ENCODE peak calls at places on chromosomes 1 and 21, in six cellular contexts. I is left lung, F is heart left ventricle, B is GM20000, U is neural crest cell, Y is choroid plexus epithelial cell. C is an unnamed sample.

GRCh38 chr1:66244429-66244828 is 289.5 kb upstream of the SGIP1 start:
- DNase-seq in I (no peak), F (no peak), B (no peak), U (peak), Y (no peak), C (no peak)

GRCh38 chr21:29405503-29406122 is 106.9 kb downstream of the BACH1 start:
- DNase-seq in I (no peak), F (no peak), B (no peak), U (no peak), Y (no peak), C (no peak)

GRCh38 chr1:200029624-200030074 is 2.1 kb downstream of the NR5A2 start:
- DNase-seq in I (no peak), F (no peak), B (no peak), U (no peak), Y (no peak), C (no peak)

GRCh38 chr1:197911857-197912696 is 5.1 kb upstream of the LHX9 start:
- DNase-seq in I (no peak), F (no peak), B (no peak), U (no peak), Y (no peak), C (no peak)

GRCh38 chr21:43764576-43765495 is 11.3 kb downstream of the CSTB start:
- DNase-seq in I (no peak), F (no peak), B (no peak), U (no peak), Y (peak), C (no peak)

GRCh38 chr1:20409017-20409416 is 77.0 kb downstream of the CAMK2N1 start:
- DNase-seq in I (no peak), F (no peak), B (no peak), U (no peak), Y (no peak), C (no peak)

GRCh38 chr1:21936366-21937031 is 611 bp downstream of the HSPG2 start:
- DNase-seq in I (no peak), F (no peak), B (no peak), U (peak), Y (no peak), C (no peak)

GRCh38 chr1:230356869-230357778 is 69.0 kb downstream of the PGBD5 start:
- DNase-seq in I (no peak), F (no peak), B (no peak), U (no peak), Y (peak), C (no peak)

GRCh38 chr21:15208787-15209186 is 144.0 kb upstream of the NRIP1 start:
- DNase-seq in I (no peak), F (no peak), B (no peak), U (no peak), Y (no peak), C (no peak)

GRCh38 chr1:220994671-220995070 is 115.4 kb downstream of the HLX start:
- DNase-seq in I (no peak), F (no peak), B (no peak), U (no peak), Y (no peak), C (no peak)

GRCh38 chr1:33346921-33347649 is 26.2 kb upstream of the A3GALT2 start:
- DNase-seq in I (no peak), F (no peak), B (no peak), U (no peak), Y (peak), C (no peak)

GRCh38 chr1:88111806-88112205 is 572.3 kb upstream of the PKN2 start:
- DNase-seq in I (no peak), F (no peak), B (no peak), U (no peak), Y (no peak), C (no peak)

GRCh38 chr1:233081686-233082085 is 131.3 kb downstream of the NTPCR start:
- DNase-seq in I (no peak), F (no peak), B (no peak), U (peak), Y (peak), C (no peak)

GRCh38 chr1:99558539-99558938 is 87.4 kb upstream of the PALMD start:
- DNase-seq in I (no peak), F (no peak), B (no peak), U (no peak), Y (peak), C (no peak)

GRCh38 chr1:9539829-9540550 is 725 bp downstream of the SLC25A33 start:
- DNase-seq in I (peak), F (peak), B (peak), U (peak), Y (no peak), C (peak)

GRCh38 chr1:28601696-28602095 is 9.6 kb downstream of the RAB42 start:
- DNase-seq in I (no peak), F (no peak), B (no peak), U (no peak), Y (peak), C (no peak)

GRCh38 chr1:19219451-19219850 is 9.4 kb upstream of the UBR4 start:
- DNase-seq in I (no peak), F (no peak), B (no peak), U (no peak), Y (no peak), C (no peak)

GRCh38 chr1:32105338-32105737 is 2.5 kb upstream of the KPNA6 start:
- DNase-seq in I (no peak), F (no peak), B (no peak), U (no peak), Y (no peak), C (no peak)

GRCh38 chr1:152479792-152480595 is 30.6 kb upstream of the LCE5A start:
- DNase-seq in I (no peak), F (no peak), B (peak), U (no peak), Y (peak), C (no peak)

GRCh38 chr1:179103999-179104398 is 22.1 kb downstream of the TOR3A start:
- DNase-seq in I (no peak), F (no peak), B (no peak), U (no peak), Y (no peak), C (no peak)

GRCh38 chr1:156623946-156624813 is 5.0 kb downstream of the HAPLN2 start:
- DNase-seq in I (no peak), F (peak), B (peak), U (peak), Y (peak), C (no peak)

GRCh38 chr1:220884109-220884980 is 5.1 kb downstream of the HLX start:
- DNase-seq in I (no peak), F (no peak), B (no peak), U (peak), Y (peak), C (no peak)

GRCh38 chr1:155981266-155982088 is 3.1 kb upstream of the ARHGEF2 start:
- DNase-seq in I (no peak), F (peak), B (peak), U (no peak), Y (peak), C (no peak)

GRCh38 chr1:167543566-167543965 is 10.0 kb downstream of the CREG1 start:
- DNase-seq in I (no peak), F (no peak), B (no peak), U (no peak), Y (no peak), C (no peak)

GRCh38 chr21:46555678-46556077 is 49.2 kb downstream of the S100B start:
- DNase-seq in I (no peak), F (no peak), B (no peak), U (no peak), Y (no peak), C (no peak)

GRCh38 chr1:25006770-25007169 is 76.7 kb upstream of the RUNX3 start:
- DNase-seq in I (no peak), F (no peak), B (no peak), U (no peak), Y (peak), C (no peak)

GRCh38 chr1:46903481-46903880 is 37.8 kb downstream of the CYP4A11 start:
- DNase-seq in I (no peak), F (no peak), B (no peak), U (no peak), Y (no peak), C (no peak)

GRCh38 chr1:63599799-63600198 is 6.6 kb downstream of the PGM1 start:
- DNase-seq in I (no peak), F (no peak), B (no peak), U (no peak), Y (no peak), C (no peak)

GRCh38 chr1:202807367-202807925 is 775 bp downstream of the KDM5B start:
- DNase-seq in I (peak), F (no peak), B (peak), U (no peak), Y (peak), C (peak)

GRCh38 chr1:160738266-160738665 is 781 bp upstream of the SLAMF7 start:
- DNase-seq in I (no peak), F (no peak), B (no peak), U (no peak), Y (no peak), C (no peak)

GRCh38 chr1:71307451-71307850 is 226.6 kb upstream of the ZRANB2 start:
- DNase-seq in I (no peak), F (no peak), B (no peak), U (no peak), Y (peak), C (no peak)

GRCh38 chr1:215606564-215607168 is 39.6 kb downstream of the KCTD3 start:
- DNase-seq in I (no peak), F (no peak), B (peak), U (no peak), Y (peak), C (no peak)

GRCh38 chr1:16119926-16120325 is 35.9 kb downstream of the EPHA2 start:
- DNase-seq in I (peak), F (peak), B (no peak), U (no peak), Y (no peak), C (no peak)

GRCh38 chr21:26007911-26008579 is 162.5 kb downstream of the APP start:
- DNase-seq in I (no peak), F (no peak), B (no peak), U (no peak), Y (peak), C (no peak)

GRCh38 chr21:29260461-29260860 is 38.3 kb upstream of the BACH1 start:
- DNase-seq in I (no peak), F (no peak), B (no peak), U (no peak), Y (no peak), C (no peak)

GRCh38 chr1:96559707-96560588 is 161.6 kb upstream of the PTBP2 start:
- DNase-seq in I (no peak), F (no peak), B (no peak), U (no peak), Y (peak), C (no peak)

GRCh38 chr21:18522181-18522771 is 118.7 kb upstream of the TMPRSS15 start:
- DNase-seq in I (no peak), F (no peak), B (no peak), U (no peak), Y (peak), C (no peak)
- TF ChIP-seq CTCF in I (no peak), F (peak), B (no peak), U (peak), Y (peak), C (peak)

GRCh38 chr1:114093624-114094302 is 59.9 kb downstream of the SYT6 start:
- DNase-seq in I (no peak), F (no peak), B (no peak), U (no peak), Y (peak), C (no peak)
- TF ChIP-seq CTCF in I (no peak), F (no peak), B (no peak), U (no peak), Y (peak), C (no peak)

DNA sequence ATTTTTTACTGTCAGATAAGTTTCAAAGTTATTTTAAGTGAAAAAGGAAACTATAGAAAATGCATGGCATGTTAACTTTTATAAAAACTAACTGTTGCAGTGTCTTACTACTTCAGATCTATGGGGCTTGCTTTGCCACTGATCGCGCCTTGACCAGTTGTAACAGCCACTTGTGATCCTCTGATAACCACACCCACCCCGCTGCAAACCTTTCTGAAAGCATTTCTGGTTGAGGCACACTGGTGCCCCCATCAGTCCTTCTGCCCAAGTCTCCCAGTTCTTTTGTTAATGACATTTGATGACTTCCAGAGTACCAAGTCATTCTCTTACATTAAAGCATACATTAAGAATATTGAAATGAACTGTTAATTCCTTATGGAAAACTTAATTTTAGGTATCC is 64.9 kb downstream of the PRDM2 start:
- DNase-seq in I (no peak), F (no peak), B (no peak), U (no peak), Y (no peak), C (no peak)
- TF ChIP-seq CTCF in I (no peak), F (no peak), B (no peak), U (peak), Y (peak), C (no peak)

GRCh38 chr1:56780832-56781231 is 38.4 kb downstream of the FYB2 start:
- DNase-seq in I (no peak), F (no peak), B (no peak), U (no peak), Y (no peak), C (no peak)
- TF ChIP-seq CTCF in I (no peak), F (no peak), B (no peak), U (peak), Y (no peak), C (peak)

DNA sequence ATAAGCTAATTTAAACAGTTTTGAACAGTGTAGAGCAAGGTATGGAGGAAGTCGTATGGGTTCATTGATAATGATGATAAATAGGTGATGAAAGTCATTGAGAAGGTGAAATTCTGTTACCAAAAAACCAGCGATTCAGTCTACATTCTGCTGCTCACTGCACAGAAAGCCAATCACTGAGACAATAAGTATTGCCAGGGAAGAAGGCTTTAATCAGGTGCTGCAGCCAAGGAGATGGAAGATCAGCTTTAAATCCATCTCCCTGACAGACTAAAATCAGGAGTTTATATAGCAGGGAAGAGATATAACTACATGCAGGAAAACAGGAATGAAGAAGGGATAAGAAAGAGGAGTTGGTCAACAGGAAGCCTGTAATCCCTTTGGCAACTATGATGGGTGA is 361.3 kb upstream of the C1orf174 start:
- DNase-seq in I (no peak), F (no peak), B (no peak), U (no peak), Y (no peak), C (no peak)
- TF ChIP-seq CTCF in I (no peak), F (no peak), B (no peak), U (no peak), Y (no peak), C (no peak)

DNA sequence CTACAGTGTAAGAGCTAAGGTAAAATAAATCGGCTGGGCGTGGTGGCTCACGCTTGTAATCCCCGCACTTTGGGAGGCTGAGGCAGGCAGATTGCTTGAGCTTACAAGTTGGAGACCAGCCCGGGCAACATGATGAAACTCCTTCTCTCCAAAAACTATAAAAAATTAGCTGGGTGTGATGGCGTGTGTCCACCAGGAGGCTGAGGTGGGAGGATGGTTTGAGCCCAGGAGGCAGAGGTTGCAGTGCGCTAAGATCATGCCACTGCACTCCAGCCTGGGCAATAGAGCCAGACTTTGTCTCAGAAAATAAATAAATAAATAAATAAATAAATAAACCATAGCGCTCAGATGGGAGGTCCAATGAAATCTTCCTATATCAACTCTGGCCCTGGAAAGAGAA is 16.7 kb upstream of the FAM110D start:
- DNase-seq in I (no peak), F (no peak), B (no peak), U (no peak), Y (no peak), C (peak)
- TF ChIP-seq CTCF in I (no peak), F (no peak), B (no peak), U (no peak), Y (no peak), C (peak)

GRCh38 chr1:82065917-82066316 is 265.2 kb downstream of the ADGRL2 start:
- DNase-seq in I (no peak), F (no peak), B (no peak), U (no peak), Y (no peak), C (no peak)

GRCh38 chr1:82062206-82062605 is 261.5 kb downstream of the ADGRL2 start:
- DNase-seq in I (no peak), F (no peak), B (no peak), U (no peak), Y (no peak), C (no peak)

GRCh38 chr1:82064701-82065100 is 264.0 kb downstream of the ADGRL2 start:
- DNase-seq in I (no peak), F (no peak), B (no peak), U (no peak), Y (peak), C (no peak)

DNA sequence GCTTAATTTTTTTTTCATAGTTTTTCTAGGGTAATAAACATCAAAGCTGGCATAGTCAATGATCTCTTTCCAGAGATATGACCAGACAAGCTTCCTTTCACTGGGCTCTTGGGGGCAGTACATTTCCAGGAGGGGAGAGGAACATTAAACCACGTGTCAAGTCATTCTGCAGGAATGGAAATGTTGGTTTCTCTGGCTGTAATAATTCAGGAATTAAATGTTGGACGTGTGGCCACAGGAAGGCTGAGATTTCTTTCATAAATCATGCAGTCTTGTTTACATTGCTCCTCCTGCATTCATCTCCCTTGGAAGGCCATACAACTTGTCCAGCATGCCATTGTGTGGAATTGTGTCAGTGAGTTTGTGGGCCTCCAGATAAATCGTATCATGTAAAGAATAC is 259.2 kb downstream of the ADGRL2 start:
- DNase-seq in I (no peak), F (no peak), B (no peak), U (no peak), Y (no peak), C (no peak)
- TF ChIP-seq CTCF in I (no peak), F (no peak), B (no peak), U (no peak), Y (no peak), C (no peak)